ENCODE peak calls at places on chromosomes 11 and 22, in eight cellular contexts. H is H9; M is activated effector memory CD4-positive, alpha-beta T cell treated with Interleukin-2 at 50 U/mL for 16 hours; O is upper lobe of left lung; U is T-helper 1 cell; N is right cardiac atrium; I is neural progenitor cell; W is substantia nigra. D is an unnamed sample.

GRCh38 chr11:77107950-77108349 is 5.3 kb downstream of the OMP start:
- DNase-seq in H (no peak), M (no peak), O (no peak), U (no peak), N (peak; percentile 84), I (no peak), W (peak; percentile 51), D (no peak)

GRCh38 chr11:59176330-59176729 is 4.4 kb downstream of the DTX4 start:
- DNase-seq in H (no peak), M (no peak), O (no peak), U (no peak), N (no peak), I (no peak), W (no peak), D (no peak)

GRCh38 chr11:100467821-100468508 is 219.1 kb upstream of the ARHGAP42 start:
- DNase-seq in H (no peak), M (no peak), O (no peak), U (no peak), N (no peak), I (no peak), W (no peak), D (no peak)

GRCh38 chr22:40405178-40406062 is 35.0 kb downstream of the SGSM3 start:
- DNase-seq in H (no peak), M (no peak), O (peak; percentile 66), U (no peak), N (no peak), I (no peak), W (no peak), D (no peak)

GRCh38 chr11:11624926-11625325 is 3.1 kb upstream of the GALNT18 start:
- DNase-seq in H (no peak), M (no peak), O (no peak), U (no peak), N (no peak), I (peak; percentile 38), W (no peak), D (no peak)

GRCh38 chr22:47299879-47300697 is 537.6 kb downstream of the TBC1D22A start:
- DNase-seq in H (no peak), M (no peak), O (peak; percentile 30), U (no peak), N (no peak), I (no peak), W (no peak), D (no peak)

GRCh38 chr11:23406131-23406819 is 546.0 kb upstream of the CCDC179 start:
- DNase-seq in H (peak; percentile 52), M (no peak), O (peak; percentile 54), U (no peak), N (peak; percentile 27), I (no peak), W (no peak), D (no peak)

GRCh38 chr11:66265531-66266377 is 2.7 kb upstream of the RAB1B start:
- DNase-seq in H (no peak), M (no peak), O (peak; percentile 86), U (no peak), N (peak; percentile 60), I (no peak), W (no peak), D (no peak)

GRCh38 chr11:629237-629583 is 2.2 kb upstream of the SCT start:
- DNase-seq in H (no peak), M (no peak), O (no peak), U (no peak), N (peak; percentile 42), I (no peak), W (no peak), D (no peak)

GRCh38 chr11:77140231-77140959 is 12.3 kb downstream of the MYO7A start:
- DNase-seq in H (peak; percentile 74), M (no peak), O (no peak), U (no peak), N (peak; percentile 83), I (peak; percentile 47), W (no peak), D (no peak)

GRCh38 chr11:2039198-2039759 is 41.6 kb upstream of the H19 start:
- DNase-seq in H (no peak), M (no peak), O (no peak), U (no peak), N (no peak), I (no peak), W (no peak), D (no peak)

GRCh38 chr11:45872513-45873356 is 12.7 kb upstream of the MAPK8IP1 start:
- DNase-seq in H (peak; percentile 93), M (no peak), O (no peak), U (no peak), N (no peak), I (peak; percentile 89), W (peak; percentile 77), D (peak; percentile 17)

GRCh38 chr11:133903056-133903455 is 53.7 kb downstream of the IGSF9B start:
- DNase-seq in H (no peak), M (no peak), O (no peak), U (no peak), N (no peak), I (no peak), W (no peak), D (no peak)

GRCh38 chr22:38843716-38844660 is at the start of gene NPTXR:
- DNase-seq in H (peak; percentile 64), M (peak; percentile 24), O (peak; percentile 93), U (peak; percentile 15), N (peak; percentile 78), I (peak; percentile 89), W (peak; percentile 68), D (peak; percentile 24)

GRCh38 chr11:44505591-44506054 is 59.8 kb upstream of the CD82 start:
- DNase-seq in H (no peak), M (no peak), O (no peak), U (no peak), N (no peak), I (no peak), W (no peak), D (no peak)

D was measured in naive thymus-derived CD8-positive, alpha-beta T cell.